ENCODE peak calls at places on chromosome 21, in nine cellular contexts. F is upper lobe of right lung, Z is uterus, R is mammary epithelial cell, Q is Peyer's patch, W is small intestine, H is endodermal cell, N is heart right ventricle, J is NT2/D1. Y is an unnamed sample. For H3K4me1 and H3K27me3, the result is how much of the 10 kb centered on the place peaks cover.

GRCh38 chr21:16086936-16087335 is 357.2 kb downstream of the USP25 start:
- DNase-seq in R (no peak), Z (no peak), Q (no peak), N (no peak), W (no peak), H (no peak), F (no peak), J (no peak), Y (no peak)

GRCh38 chr21:45846373-45847160 is 135.0 kb upstream of the COL6A1 start:
- DNase-seq in R (no peak), J (no peak), N (peak), Q (peak), H (peak), Z (peak), W (peak), F (no peak), Y (no peak)

GRCh38 chr21:40926238-40926637 is 79.3 kb upstream of the DSCAM start:
- DNase-seq in H (no peak), F (no peak), J (no peak), R (no peak), Z (no peak), W (no peak), N (no peak), Q (no peak), Y (no peak)

GRCh38 chr21:41064325-41064724 is 103.6 kb upstream of the BACE2 start:
- DNase-seq in W (no peak), N (no peak), Q (no peak), Z (no peak), J (no peak), R (no peak), H (no peak), F (no peak), Y (no peak)

GRCh38 chr21:46126321-46127238 is 28.7 kb downstream of the COL6A2 start:
- DNase-seq in J (no peak), N (peak), R (no peak), F (peak), Q (peak), Z (peak), W (no peak), H (peak), Y (no peak)

GRCh38 chr21:44572959-44573583 is 458 bp upstream of the KRTAP10-4 start:
- DNase-seq in N (no peak), W (no peak), R (peak), J (no peak), H (no peak), F (peak), Z (no peak), Q (peak), Y (no peak)

GRCh38 chr21:27329255-27329851 is 362.5 kb upstream of the ADAMTS5 start:
- DNase-seq in W (peak), J (no peak), R (no peak), Q (peak), N (no peak), H (no peak), F (no peak), Z (peak), Y (no peak)

GRCh38 chr21:26743524-26743923 is 101.7 kb downstream of the ADAMTS1 start:
- DNase-seq in J (no peak), F (no peak), Q (no peak), N (no peak), R (no peak), H (no peak), Z (no peak), W (no peak), Y (no peak)

DNA sequence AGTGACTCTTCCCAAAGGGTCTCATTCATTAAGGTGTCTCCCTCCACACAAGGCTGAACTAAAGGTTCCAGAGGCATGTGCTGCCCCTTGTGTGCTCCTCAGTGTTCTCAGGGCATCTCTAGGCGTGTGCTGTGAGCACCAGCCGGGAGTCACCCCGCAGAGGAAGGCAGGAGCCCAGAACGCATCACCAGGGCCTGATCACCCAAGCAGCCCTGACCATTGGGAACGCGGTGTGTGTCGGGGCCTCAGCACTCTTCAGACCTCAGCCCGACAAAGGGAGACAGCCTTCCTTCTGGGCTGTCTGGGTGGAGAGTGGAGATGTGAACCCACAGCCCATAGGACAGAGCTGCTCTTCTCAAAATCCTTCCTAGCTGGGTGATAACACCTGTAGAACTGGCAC is 9.1 kb downstream of the SLC37A1 start:
- DNase-seq in J (no peak), F (no peak), N (no peak), Z (no peak), W (no peak), R (no peak), Q (peak), H (no peak), Y (no peak)
- H3K4me1 ChIP-seq in J (under half), F (under half), N (under half), Z (under half), W (under half), R (under half), Q (half or more), H (under half), Y (under half)

GRCh38 chr21:29083306-29083705 is 9.9 kb upstream of the CCT8 start:
- DNase-seq in H (no peak), Q (no peak), Z (no peak), J (no peak), R (no peak), N (no peak), F (no peak), W (no peak), Y (no peak)
- H3K4me3 ChIP-seq in H (no peak), Q (no peak), Z (no peak), J (no peak), R (no peak), N (no peak), F (no peak), W (no peak), Y (no peak)

GRCh38 chr21:33140288-33140687 is 70.3 kb downstream of the OLIG1 start:
- DNase-seq in R (no peak), F (no peak), J (no peak), N (no peak), W (no peak), H (no peak), Z (no peak), Q (no peak), Y (no peak)
- H3K27me3 ChIP-seq in R (under half), F (under half), J (under half), N (under half), W (under half), H (under half), Z (under half), Q (under half), Y (under half)

GRCh38 chr21:42117229-42118048 is 46.3 kb downstream of the UMODL1 start:
- DNase-seq in W (peak), Q (peak), J (peak), F (peak), N (peak), H (peak), Z (peak), R (peak), Y (peak)
- H3K4me1 ChIP-seq in W (under half), Q (under half), J (under half), F (under half), N (under half), H (under half), Z (under half), R (under half), Y (under half)

GRCh38 chr21:38678827-38679226 is 126.9 kb upstream of the ETS2 start:
- DNase-seq in J (no peak), N (no peak), R (no peak), Q (no peak), Z (no peak), H (no peak), F (no peak), W (no peak), Y (no peak)

GRCh38 chr21:38683222-38683621 is 122.5 kb upstream of the ETS2 start:
- DNase-seq in F (no peak), W (no peak), Z (no peak), J (no peak), R (no peak), N (no peak), H (no peak), Q (no peak), Y (no peak)

GRCh38 chr21:38675450-38675849 is 130.3 kb upstream of the ETS2 start:
- DNase-seq in J (no peak), Z (no peak), R (no peak), H (no peak), F (no peak), W (no peak), N (no peak), Q (no peak), Y (no peak)

GRCh38 chr21:38680401-38680800 is 125.3 kb upstream of the ETS2 start:
- DNase-seq in Q (no peak), F (no peak), N (no peak), J (no peak), Z (no peak), H (no peak), R (no peak), W (no peak), Y (no peak)

DNA sequence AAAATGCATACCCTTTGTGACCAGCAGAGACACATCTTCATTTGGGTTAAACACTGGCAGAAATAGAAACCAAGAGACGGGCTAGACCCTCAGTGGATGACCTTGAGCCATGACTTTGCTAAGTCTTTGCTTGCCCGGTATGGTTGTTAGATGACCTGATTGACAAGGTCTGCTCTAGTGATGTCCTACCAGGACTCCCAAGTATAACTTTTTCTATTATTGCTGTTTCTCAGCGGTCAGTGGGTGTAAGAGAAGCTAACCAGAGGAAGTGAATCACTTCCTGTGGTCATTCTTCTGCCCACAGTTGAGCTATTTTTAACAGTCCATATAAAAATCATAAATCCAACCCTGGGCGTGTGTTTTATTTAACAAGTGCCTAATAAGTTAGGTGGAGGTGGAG is 126.2 kb upstream of the ETS2 start:
- DNase-seq in J (no peak), Q (no peak), N (no peak), W (no peak), F (no peak), H (no peak), Z (no peak), R (peak), Y (no peak)
- H3K4me3 ChIP-seq in J (no peak), Q (no peak), N (no peak), W (no peak), F (no peak), H (no peak), Z (no peak), R (no peak), Y (no peak)

GRCh38 chr21:24988941-24989340 is 618.3 kb downstream of the MRPL39 start:
- DNase-seq in F (no peak), W (no peak), N (no peak), R (no peak), Z (no peak), H (no peak), Q (no peak), J (no peak), Y (no peak)
- H3K27me3 ChIP-seq in F (under half), W (under half), N (under half), R (under half), Z (under half), H (under half), Q (under half), J (under half), Y (under half)

GRCh38 chr21:15062566-15062965 is 2.2 kb downstream of the NRIP1 start:
- DNase-seq in J (no peak), Q (no peak), R (no peak), H (no peak), W (peak), F (no peak), N (no peak), Z (no peak), Y (no peak)
- H3K4me1 ChIP-seq in J (under half), Q (half or more), R (under half), H (under half), W (under half), F (under half), N (under half), Z (under half), Y (under half)

DNA sequence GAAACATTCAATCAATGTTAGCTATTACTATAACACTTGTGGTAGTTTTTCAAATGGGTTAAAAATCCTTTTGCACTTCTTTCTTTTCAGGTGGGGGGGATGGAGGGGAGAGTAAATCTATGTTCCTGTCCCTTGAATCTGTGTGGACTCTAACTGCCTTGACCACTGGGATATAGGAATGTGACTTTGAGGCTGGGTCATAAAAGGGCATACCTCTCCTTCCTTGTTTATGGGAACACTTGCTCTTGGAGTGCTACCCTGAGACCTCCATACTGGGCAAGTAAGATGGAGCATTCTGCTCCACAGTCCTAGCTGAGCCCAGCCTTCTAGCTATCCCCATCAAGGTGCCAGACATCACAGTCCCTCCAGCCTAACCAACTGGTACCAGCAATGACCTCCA is 89.3 kb upstream of the SIM2 start:
- DNase-seq in N (no peak), R (no peak), F (no peak), J (no peak), W (no peak), H (no peak), Z (no peak), Q (no peak), Y (no peak)
- H3K4me3 ChIP-seq in N (no peak), R (no peak), F (no peak), J (no peak), W (no peak), H (no peak), Z (no peak), Q (no peak), Y (no peak)